ENCODE peak calls at places on chromosomes 4 and X, in ten cellular contexts. W is BE2C, J is right lobe of liver, D is fibroblast of lung, V is endothelial cell of umbilical vein, T is astrocyte, N is adrenal gland, Z is astrocyte of the spinal cord, S is cardiac muscle cell, B is heart left ventricle. H is an unnamed sample.

GRCh38 chrX:153708415-153708814 is 15.8 kb downstream of the BCAP31 start:
- DNase-seq in W (peak), J (peak), D (peak), V (peak), T (peak), N (peak), Z (peak), S (peak), B (peak), H (peak)

GRCh38 chr4:48067536-48067935 is 51.0 kb downstream of the NIPAL1 start:
- DNase-seq in W (no peak), J (no peak), D (no peak), V (no peak), T (no peak), N (no peak), Z (no peak), S (no peak), B (no peak), H (no peak)

GRCh38 chr4:77040265-77040664 is 35.5 kb downstream of the CCNI start:
- DNase-seq in W (no peak), J (no peak), D (peak), V (peak), T (peak), N (no peak), Z (peak), S (no peak), B (no peak), H (no peak)

GRCh38 chrX:9195199-9195880 is 161.4 kb upstream of the FAM9B start:
- DNase-seq in W (no peak), J (no peak), D (no peak), V (no peak), T (no peak), N (no peak), Z (no peak), S (no peak), B (no peak), H (no peak)

GRCh38 chr4:12545845-12546244 is 938.3 kb downstream of the RAB28 start:
- DNase-seq in W (no peak), J (no peak), D (no peak), V (no peak), T (no peak), N (no peak), Z (no peak), S (peak), B (no peak), H (no peak)

GRCh38 chrX:129606918-129607317 is 47.8 kb downstream of the APLN start:
- DNase-seq in W (peak), J (no peak), D (peak), V (peak), T (no peak), N (peak), Z (peak), S (peak), B (peak), H (no peak)

GRCh38 chr4:108018038-108018883 is 28.6 kb downstream of the HADH start:
- DNase-seq in W (peak), J (peak), D (peak), V (peak), T (peak), N (peak), Z (peak), S (peak), B (peak), H (no peak)

GRCh38 chr4:22857411-22857810 is 164.7 kb downstream of the GBA3 start:
- DNase-seq in W (no peak), J (no peak), D (no peak), V (no peak), T (no peak), N (no peak), Z (no peak), S (no peak), B (no peak), H (no peak)

GRCh38 chrX:45849261-45849660 is 648.6 kb upstream of the DIPK2B start:
- DNase-seq in W (no peak), J (no peak), D (peak), V (peak), T (peak), N (no peak), Z (peak), S (peak), B (no peak), H (peak)

GRCh38 chr4:77742054-77742453 is 77.1 kb downstream of the CNOT6L start:
- DNase-seq in W (no peak), J (no peak), D (peak), V (no peak), T (no peak), N (no peak), Z (no peak), S (peak), B (no peak), H (no peak)

GRCh38 chrX:123822965-123823364 is 36.9 kb upstream of the XIAP start:
- DNase-seq in W (no peak), J (no peak), D (no peak), V (no peak), T (no peak), N (no peak), Z (no peak), S (no peak), B (no peak), H (no peak)

GRCh38 chr4:182215171-182215570 is 28.0 kb upstream of the TENM3 start:
- DNase-seq in W (no peak), J (no peak), D (no peak), V (no peak), T (peak), N (no peak), Z (no peak), S (no peak), B (no peak), H (no peak)

GRCh38 chrX:38220936-38221386 is 290 bp upstream of the SRPX start:
- DNase-seq in W (no peak), J (no peak), D (peak), V (peak), T (peak), N (no peak), Z (peak), S (peak), B (no peak), H (no peak)

GRCh38 chr4:82043081-82043808 is 330.5 kb downstream of the HNRNPD start:
- DNase-seq in W (no peak), J (peak), D (no peak), V (no peak), T (no peak), N (peak), Z (no peak), S (peak), B (no peak), H (no peak)

GRCh38 chr4:3069661-3070199 is 4.6 kb downstream of the HTT-AS start:
- DNase-seq in W (no peak), J (no peak), D (no peak), V (no peak), T (no peak), N (no peak), Z (no peak), S (no peak), B (no peak), H (no peak)

GRCh38 chr4:40856836-40857362 is 107.1 kb downstream of the NSUN7 start:
- DNase-seq in W (peak), J (peak), D (peak), V (peak), T (peak), N (peak), Z (peak), S (peak), B (peak), H (no peak)

GRCh38 chrX:8289523-8289922 is 118.5 kb upstream of the VCX2 start:
- DNase-seq in W (no peak), J (no peak), D (no peak), V (no peak), T (peak), N (no peak), Z (no peak), S (peak), B (no peak), H (no peak)

GRCh38 chr4:140635606-140636005 is 66.8 kb upstream of the UCP1 start:
- DNase-seq in W (no peak), J (peak), D (peak), V (no peak), T (peak), N (no peak), Z (peak), S (peak), B (no peak), H (no peak)

DNA sequence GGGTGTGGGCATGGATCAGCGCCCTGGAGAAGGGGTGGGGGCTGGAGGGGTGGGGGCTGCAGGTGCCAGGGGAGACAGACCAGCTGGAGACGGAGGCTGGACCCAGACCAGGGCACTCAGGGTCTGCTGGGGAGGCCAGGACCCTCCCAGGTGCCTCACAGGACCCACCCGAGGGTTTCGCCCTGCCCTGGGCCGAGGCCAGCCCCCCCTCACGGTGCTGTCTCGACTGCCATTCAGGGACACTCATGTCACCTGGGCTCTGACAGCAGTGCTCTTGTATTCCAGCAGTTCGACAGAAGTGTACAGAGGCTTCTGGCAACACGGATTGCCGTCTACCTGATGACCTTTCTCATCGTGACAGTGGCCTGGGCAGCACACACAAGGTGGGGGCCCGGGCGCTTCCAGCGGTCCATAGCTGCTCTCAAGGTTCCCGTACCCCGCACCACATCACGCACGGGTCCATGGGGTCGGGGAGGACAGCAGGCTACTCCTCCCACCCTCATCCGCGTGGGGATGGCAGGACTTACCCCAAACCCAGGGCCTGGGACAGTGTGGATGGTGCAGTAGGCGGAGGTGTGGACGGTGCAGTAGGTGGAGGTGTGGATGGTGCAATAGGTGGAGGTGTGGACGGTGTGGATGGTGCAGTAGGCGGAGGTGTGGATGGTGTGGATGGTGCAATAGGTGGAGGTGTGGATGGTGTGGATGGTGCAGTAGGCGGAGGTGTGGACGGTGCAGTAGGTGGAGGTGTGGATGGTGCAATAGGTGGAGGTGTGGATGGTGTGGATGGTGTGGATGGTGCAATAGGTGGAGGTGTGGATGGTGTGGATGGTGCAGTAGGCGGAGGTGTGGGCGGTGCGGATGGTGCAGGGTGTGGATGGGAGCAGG is 18.1 kb downstream of the TMEM175 start:
- DNase-seq in W (no peak), J (no peak), D (no peak), V (no peak), T (no peak), N (no peak), Z (no peak), S (no peak), B (peak), H (no peak)
- TF ChIP-seq CTCF in W (no peak), J (no peak), D (no peak), V (no peak), T (no peak), N (no peak), Z (no peak), S (no peak), B (no peak), H (no peak)

DNA sequence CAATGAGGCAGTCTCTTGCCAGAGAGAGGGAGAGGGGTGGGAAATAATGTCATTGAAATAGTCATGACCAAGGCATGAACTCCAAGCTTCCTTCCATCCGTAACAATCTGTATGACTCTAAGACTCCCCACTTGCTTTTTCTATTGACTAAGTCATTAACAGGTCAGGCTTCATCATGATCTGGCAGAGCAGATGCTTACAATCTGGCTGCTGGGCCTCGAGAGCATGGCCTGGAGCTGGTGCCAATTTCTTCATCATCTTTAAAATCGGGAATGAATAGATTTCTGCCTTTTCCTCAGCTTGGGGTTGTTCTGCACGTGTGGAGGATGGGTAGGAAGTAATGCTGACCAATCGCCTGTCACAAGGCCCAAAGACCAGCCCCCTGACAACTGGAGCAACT is 280.6 kb upstream of the CLNK start:
- DNase-seq in W (no peak), J (no peak), D (no peak), V (no peak), T (no peak), N (no peak), Z (peak), S (no peak), B (no peak), H (no peak)
- H3K4me3 ChIP-seq in W (no peak), J (no peak), D (no peak), V (no peak), T (no peak), N (no peak), Z (no peak), S (no peak), B (no peak), H (no peak)

DNA sequence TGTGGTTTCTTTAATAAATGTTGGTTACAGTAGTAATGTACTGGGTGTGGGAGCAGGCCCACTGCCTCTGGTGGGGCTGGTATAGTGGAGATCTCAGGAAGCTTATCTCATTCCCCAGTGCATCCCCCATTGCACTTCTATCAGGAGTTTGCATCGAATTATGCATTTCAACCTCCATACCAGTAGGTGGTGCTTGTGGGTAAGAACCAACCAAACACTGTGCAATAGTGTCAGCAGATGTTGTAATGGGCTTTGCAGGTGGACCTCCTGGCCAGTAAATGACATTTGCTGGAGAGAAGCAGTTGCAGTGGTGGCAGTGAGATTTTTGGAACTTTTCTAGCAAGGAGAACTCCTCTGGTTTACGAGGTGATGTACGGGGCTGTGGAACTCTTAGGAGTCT is 150.6 kb downstream of the POU3F4 start:
- DNase-seq in W (no peak), J (no peak), D (no peak), V (no peak), T (no peak), N (no peak), Z (no peak), S (no peak), B (no peak), H (no peak)
- TF ChIP-seq CTCF in W (peak), J (peak), D (no peak), V (no peak), T (no peak), N (no peak), Z (no peak), S (no peak), B (no peak), H (peak)

DNA sequence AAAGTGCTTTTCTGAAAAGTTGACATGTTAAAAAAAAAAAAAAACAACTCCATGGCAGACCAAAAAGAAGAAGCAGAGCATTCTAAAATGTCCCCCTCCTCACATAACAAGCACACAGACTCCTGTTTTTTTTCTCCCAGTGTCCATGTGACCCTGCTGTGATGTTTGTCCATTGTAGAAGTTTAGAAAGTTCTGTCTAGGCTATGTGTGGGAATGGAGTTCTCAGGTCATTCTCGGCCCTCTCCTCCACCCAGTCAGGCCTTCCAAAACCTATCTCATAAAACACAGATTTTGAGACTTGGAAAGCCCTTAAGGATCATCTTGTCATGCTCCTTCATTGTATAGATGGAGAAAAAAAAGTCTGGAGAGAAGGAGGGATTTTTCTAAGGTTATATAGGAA is 713 bp downstream of the CLIC2 start:
- DNase-seq in W (no peak), J (no peak), D (no peak), V (no peak), T (no peak), N (no peak), Z (no peak), S (no peak), B (no peak), H (no peak)
- H3K4me3 ChIP-seq in W (no peak), J (no peak), D (peak), V (no peak), T (no peak), N (no peak), Z (no peak), S (no peak), B (no peak), H (no peak)

DNA sequence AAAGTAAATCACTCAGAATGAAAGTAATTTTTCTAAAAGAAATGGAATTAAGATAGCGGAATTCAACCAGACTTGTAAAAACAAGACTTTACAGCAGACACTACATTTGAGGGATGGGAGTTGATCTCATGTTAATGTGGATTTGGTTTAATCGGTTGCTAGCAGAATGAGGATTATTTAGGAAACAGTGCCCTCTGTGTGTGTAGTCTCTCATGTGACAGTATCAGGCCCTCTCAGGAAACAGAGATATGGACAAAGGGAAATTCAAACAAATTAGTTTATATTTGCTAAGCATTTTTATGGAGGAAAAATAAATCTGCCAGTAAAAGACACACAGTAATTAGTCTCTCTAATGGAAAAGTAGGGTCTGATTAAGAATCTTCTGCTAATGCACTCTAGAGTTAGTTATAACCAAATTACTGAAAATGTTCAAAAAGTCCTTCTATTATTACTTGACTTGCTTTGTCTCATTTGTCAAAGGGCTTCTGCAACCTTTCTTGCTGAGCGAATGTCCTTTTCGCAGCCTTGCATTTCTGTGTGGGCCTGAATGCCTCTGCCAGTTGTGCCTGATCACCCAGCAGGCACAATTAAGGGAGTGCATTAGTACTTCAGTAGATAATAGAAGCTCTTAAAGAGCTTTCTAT is 1282.3 kb upstream of the TENM3 start:
- DNase-seq in W (peak), J (no peak), D (peak), V (no peak), T (no peak), N (no peak), Z (no peak), S (no peak), B (no peak), H (no peak)
- TF ChIP-seq CTCF in W (peak), J (no peak), D (peak), V (no peak), T (no peak), N (no peak), Z (peak), S (no peak), B (no peak), H (peak)

GRCh38 chr4:24321637-24322036 is 262.7 kb downstream of the DHX15 start:
- DNase-seq in W (no peak), J (no peak), D (no peak), V (no peak), T (no peak), N (no peak), Z (no peak), S (no peak), B (no peak), H (no peak)
- H3K4me3 ChIP-seq in W (no peak), J (no peak), D (no peak), V (no peak), T (peak), N (no peak), Z (no peak), S (no peak), B (no peak), H (no peak)

GRCh38 chr4:118076958-118077766 is 42.9 kb downstream of the NDST3 start:
- DNase-seq in W (peak), J (peak), D (peak), V (peak), T (peak), N (peak), Z (peak), S (peak), B (no peak), H (no peak)
- TF ChIP-seq CTCF in W (peak), J (peak), D (peak), V (peak), T (peak), N (no peak), Z (peak), S (peak), B (no peak), H (peak)

GRCh38 chr4:80201326-80202151 is 4.2 kb downstream of the PRDM8 start:
- DNase-seq in W (peak), J (no peak), D (peak), V (peak), T (peak), N (peak), Z (peak), S (peak), B (peak), H (no peak)
- H3K4me3 ChIP-seq in W (peak), J (peak), D (peak), V (no peak), T (peak), N (no peak), Z (peak), S (peak), B (peak), H (peak)

GRCh38 chrX:23317799-23318724 is 16.6 kb upstream of the PTCHD1 start:
- DNase-seq in W (peak), J (no peak), D (peak), V (peak), T (no peak), N (no peak), Z (no peak), S (peak), B (no peak), H (no peak)
- TF ChIP-seq CTCF in W (peak), J (peak), D (peak), V (peak), T (peak), N (peak), Z (peak), S (peak), B (peak), H (peak)

GRCh38 chrX:41529221-41529620 is 82.1 kb downstream of the NYX start:
- DNase-seq in W (no peak), J (no peak), D (no peak), V (no peak), T (no peak), N (no peak), Z (no peak), S (no peak), B (no peak), H (no peak)

GRCh38 chrX:41528784-41529183 is 81.6 kb downstream of the NYX start:
- DNase-seq in W (no peak), J (no peak), D (no peak), V (no peak), T (no peak), N (no peak), Z (no peak), S (no peak), B (no peak), H (no peak)

GRCh38 chrX:41526268-41526667 is 79.1 kb downstream of the NYX start:
- DNase-seq in W (no peak), J (no peak), D (no peak), V (no peak), T (no peak), N (no peak), Z (no peak), S (no peak), B (no peak), H (no peak)

GRCh38 chrX:41530082-41530481 is 82.9 kb downstream of the NYX start:
- DNase-seq in W (no peak), J (no peak), D (no peak), V (no peak), T (no peak), N (no peak), Z (no peak), S (no peak), B (no peak), H (no peak)

GRCh38 chrX:41526925-41527324 is 79.8 kb downstream of the NYX start:
- DNase-seq in W (no peak), J (no peak), D (no peak), V (peak), T (peak), N (no peak), Z (peak), S (no peak), B (no peak), H (peak)
- H3K4me3 ChIP-seq in W (no peak), J (no peak), D (no peak), V (no peak), T (no peak), N (no peak), Z (no peak), S (no peak), B (no peak), H (no peak)